ENCODE peak calls at places on chromosomes 11 and 22, in nine cellular contexts. One of them, this sample, is unnamed.

GRCh38 chr11:96426356-96427103 is 36.7 kb downstream of the JRKL start:
- DNase-seq in H54: no peak
- DNase-seq in KBM-7: peak
- DNase-seq in memory B cell: no peak
- DNase-seq in NCI-H1105 treated with DMSO at 0.1 percent for 48 hours: peak
- DNase-seq in activated naive CD4-positive, alpha-beta T cell treated with anti-CD3 and anti-CD28 coated beads, Interleukin-2, amount 50 U/mL, for 72 hours: no peak
- DNase-seq in progenitor cell of endocrine pancreas: no peak
- DNase-seq in NCI-H1092: no peak
- DNase-seq in naive B cell: peak
- DNase-seq in this sample: no peak

GRCh38 chr11:1867381-1867780 is 14.5 kb downstream of the LSP1 start:
- DNase-seq in H54: no peak
- DNase-seq in KBM-7: no peak
- DNase-seq in memory B cell: no peak
- DNase-seq in NCI-H1105 treated with DMSO at 0.1 percent for 48 hours: no peak
- DNase-seq in activated naive CD4-positive, alpha-beta T cell treated with anti-CD3 and anti-CD28 coated beads, Interleukin-2, amount 50 U/mL, for 72 hours: no peak
- DNase-seq in progenitor cell of endocrine pancreas: no peak
- DNase-seq in NCI-H1092: no peak
- DNase-seq in naive B cell: no peak
- DNase-seq in this sample: no peak

GRCh38 chr11:122069946-122070345 is 46.1 kb downstream of the BLID start:
- DNase-seq in H54: no peak
- DNase-seq in KBM-7: peak
- DNase-seq in memory B cell: no peak
- DNase-seq in NCI-H1105 treated with DMSO at 0.1 percent for 48 hours: peak
- DNase-seq in activated naive CD4-positive, alpha-beta T cell treated with anti-CD3 and anti-CD28 coated beads, Interleukin-2, amount 50 U/mL, for 72 hours: no peak
- DNase-seq in progenitor cell of endocrine pancreas: peak
- DNase-seq in NCI-H1092: peak
- DNase-seq in naive B cell: no peak
- DNase-seq in this sample: no peak

GRCh38 chr11:15819679-15820286 is 536.6 kb downstream of the SOX6 start:
- DNase-seq in H54: peak
- DNase-seq in KBM-7: peak
- DNase-seq in memory B cell: no peak
- DNase-seq in NCI-H1105 treated with DMSO at 0.1 percent for 48 hours: no peak
- DNase-seq in activated naive CD4-positive, alpha-beta T cell treated with anti-CD3 and anti-CD28 coated beads, Interleukin-2, amount 50 U/mL, for 72 hours: peak
- DNase-seq in progenitor cell of endocrine pancreas: peak
- DNase-seq in NCI-H1092: no peak
- DNase-seq in naive B cell: no peak
- DNase-seq in this sample: peak

GRCh38 chr11:72405009-72405408 is 29.3 kb downstream of the CLPB start:
- DNase-seq in H54: no peak
- DNase-seq in KBM-7: peak
- DNase-seq in memory B cell: no peak
- DNase-seq in NCI-H1105 treated with DMSO at 0.1 percent for 48 hours: no peak
- DNase-seq in activated naive CD4-positive, alpha-beta T cell treated with anti-CD3 and anti-CD28 coated beads, Interleukin-2, amount 50 U/mL, for 72 hours: no peak
- DNase-seq in progenitor cell of endocrine pancreas: no peak
- DNase-seq in NCI-H1092: no peak
- DNase-seq in naive B cell: peak
- DNase-seq in this sample: no peak

GRCh38 chr11:68650801-68651200 is 33.5 kb upstream of the GAL start:
- DNase-seq in H54: no peak
- DNase-seq in KBM-7: no peak
- DNase-seq in memory B cell: no peak
- DNase-seq in NCI-H1105 treated with DMSO at 0.1 percent for 48 hours: no peak
- DNase-seq in activated naive CD4-positive, alpha-beta T cell treated with anti-CD3 and anti-CD28 coated beads, Interleukin-2, amount 50 U/mL, for 72 hours: no peak
- DNase-seq in progenitor cell of endocrine pancreas: no peak
- DNase-seq in NCI-H1092: no peak
- DNase-seq in naive B cell: no peak
- DNase-seq in this sample: no peak

GRCh38 chr22:19761500-19762314 is 1.1 kb downstream of the TBX1 start:
- DNase-seq in H54: no peak
- DNase-seq in KBM-7: peak
- DNase-seq in memory B cell: no peak
- DNase-seq in NCI-H1105 treated with DMSO at 0.1 percent for 48 hours: no peak
- DNase-seq in activated naive CD4-positive, alpha-beta T cell treated with anti-CD3 and anti-CD28 coated beads, Interleukin-2, amount 50 U/mL, for 72 hours: no peak
- DNase-seq in progenitor cell of endocrine pancreas: no peak
- DNase-seq in NCI-H1092: no peak
- DNase-seq in naive B cell: no peak
- DNase-seq in this sample: no peak

GRCh38 chr11:1763796-1764661 is at the start of gene CTSD:
- DNase-seq in H54: peak
- DNase-seq in KBM-7: peak
- DNase-seq in memory B cell: peak
- DNase-seq in NCI-H1105 treated with DMSO at 0.1 percent for 48 hours: peak
- DNase-seq in activated naive CD4-positive, alpha-beta T cell treated with anti-CD3 and anti-CD28 coated beads, Interleukin-2, amount 50 U/mL, for 72 hours: peak
- DNase-seq in progenitor cell of endocrine pancreas: peak
- DNase-seq in NCI-H1092: peak
- DNase-seq in naive B cell: peak
- DNase-seq in this sample: peak

GRCh38 chr11:62671272-62671603 is 235 bp upstream of the UQCC3 start:
- DNase-seq in H54: no peak
- DNase-seq in KBM-7: no peak
- DNase-seq in memory B cell: no peak
- DNase-seq in NCI-H1105 treated with DMSO at 0.1 percent for 48 hours: no peak
- DNase-seq in activated naive CD4-positive, alpha-beta T cell treated with anti-CD3 and anti-CD28 coated beads, Interleukin-2, amount 50 U/mL, for 72 hours: no peak
- DNase-seq in progenitor cell of endocrine pancreas: no peak
- DNase-seq in NCI-H1092: no peak
- DNase-seq in naive B cell: no peak
- DNase-seq in this sample: no peak

GRCh38 chr22:39520874-39521857 is 804 bp downstream of the ATF4 start:
- DNase-seq in H54: no peak
- DNase-seq in KBM-7: peak
- DNase-seq in memory B cell: peak
- DNase-seq in NCI-H1105 treated with DMSO at 0.1 percent for 48 hours: peak
- DNase-seq in activated naive CD4-positive, alpha-beta T cell treated with anti-CD3 and anti-CD28 coated beads, Interleukin-2, amount 50 U/mL, for 72 hours: peak
- DNase-seq in progenitor cell of endocrine pancreas: peak
- DNase-seq in NCI-H1092: peak
- DNase-seq in naive B cell: peak
- DNase-seq in this sample: no peak

GRCh38 chr22:44003776-44004460 is 20.2 kb upstream of the PARVB start:
- DNase-seq in H54: no peak
- DNase-seq in KBM-7: no peak
- DNase-seq in memory B cell: no peak
- DNase-seq in NCI-H1105 treated with DMSO at 0.1 percent for 48 hours: no peak
- DNase-seq in activated naive CD4-positive, alpha-beta T cell treated with anti-CD3 and anti-CD28 coated beads, Interleukin-2, amount 50 U/mL, for 72 hours: no peak
- DNase-seq in progenitor cell of endocrine pancreas: no peak
- DNase-seq in NCI-H1092: no peak
- DNase-seq in naive B cell: no peak
- DNase-seq in this sample: no peak

GRCh38 chr11:120327311-120327710 is 2.2 kb downstream of the TLCD5 start:
- DNase-seq in H54: no peak
- DNase-seq in KBM-7: no peak
- DNase-seq in memory B cell: no peak
- DNase-seq in NCI-H1105 treated with DMSO at 0.1 percent for 48 hours: no peak
- DNase-seq in activated naive CD4-positive, alpha-beta T cell treated with anti-CD3 and anti-CD28 coated beads, Interleukin-2, amount 50 U/mL, for 72 hours: no peak
- DNase-seq in progenitor cell of endocrine pancreas: no peak
- DNase-seq in NCI-H1092: no peak
- DNase-seq in naive B cell: no peak
- DNase-seq in this sample: no peak

GRCh38 chr11:7605544-7605943 is 67.8 kb downstream of the CYB5R2 start:
- DNase-seq in H54: no peak
- DNase-seq in KBM-7: no peak
- DNase-seq in memory B cell: no peak
- DNase-seq in NCI-H1105 treated with DMSO at 0.1 percent for 48 hours: no peak
- DNase-seq in activated naive CD4-positive, alpha-beta T cell treated with anti-CD3 and anti-CD28 coated beads, Interleukin-2, amount 50 U/mL, for 72 hours: no peak
- DNase-seq in progenitor cell of endocrine pancreas: no peak
- DNase-seq in NCI-H1092: no peak
- DNase-seq in naive B cell: no peak
- DNase-seq in this sample: no peak